ENCODE peak calls at places on chromosomes 13 and 19, in four cellular contexts. C, J, Y and D are unnamed samples.

GRCh38 chr13:112718318-112718717 is 28.5 kb downstream of the ATP11A start:
- DNase-seq in J (no peak), C (no peak), Y (no peak), D (no peak)

GRCh38 chr13:50713849-50714248 is 129.6 kb downstream of the DLEU7 start:
- DNase-seq in C (no peak), Y (peak), J (peak), D (no peak)

GRCh38 chr19:3338541-3339181 is 27.7 kb upstream of the NFIC start:
- DNase-seq in Y (peak), J (no peak), C (no peak), D (peak)

GRCh38 chr19:42201489-42202289 is 15.8 kb downstream of the DEDD2 start:
- DNase-seq in C (no peak), J (no peak), Y (no peak), D (peak)

GRCh38 chr19:13195678-13196077 is 45.5 kb downstream of the IER2 start:
- DNase-seq in Y (peak), J (no peak), C (peak), D (peak)

GRCh38 chr19:7505288-7505681 is 10.6 kb upstream of the ZNF358 start:
- DNase-seq in J (no peak), Y (no peak), C (no peak), D (no peak)

GRCh38 chr13:110126391-110126961 is 180.5 kb downstream of the COL4A1 start:
- DNase-seq in C (no peak), J (peak), Y (no peak), D (no peak)

GRCh38 chr13:113742000-113742441 is 17.0 kb upstream of the TMEM255B start:
- DNase-seq in J (peak), C (no peak), Y (peak), D (no peak)

GRCh38 chr19:41547569-41547968 is 28.4 kb upstream of the CEACAM21 start:
- DNase-seq in C (no peak), Y (no peak), J (no peak), D (no peak)

GRCh38 chr19:47026889-47027288 is 7.3 kb downstream of the NPAS1 start:
- DNase-seq in C (no peak), Y (no peak), J (no peak), D (no peak)

GRCh38 chr13:107576430-107576829 is 638.9 kb downstream of the LIG4 start:
- DNase-seq in J (no peak), Y (no peak), C (no peak), D (no peak)

GRCh38 chr13:106555631-106556328 is 12.2 kb downstream of the ARGLU1 start:
- DNase-seq in J (peak), Y (no peak), C (no peak), D (no peak)

GRCh38 chr19:45340232-45340898 is at the start of gene KLC3:
- DNase-seq in J (no peak), C (no peak), Y (peak), D (no peak)

GRCh38 chr19:45852145-45852750 is 10.7 kb downstream of the SYMPK start:
- DNase-seq in J (peak), Y (no peak), C (no peak), D (no peak)

GRCh38 chr19:46605356-46605821 is 4.3 kb downstream of the CALM3 start:
- DNase-seq in C (no peak), J (no peak), Y (no peak), D (peak)

GRCh38 chr13:105956891-105957290 is 578.6 kb downstream of the EFNB2 start:
- DNase-seq in J (no peak), C (no peak), Y (no peak), D (no peak)

GRCh38 chr13:93948523-93948922 is 531.0 kb downstream of the DCT start:
- DNase-seq in C (no peak), Y (no peak), J (no peak), D (no peak)

GRCh38 chr13:26839682-26840081 is 79.1 kb upstream of the GPR12 start:
- DNase-seq in C (no peak), J (no peak), Y (no peak), D (no peak)

GRCh38 chr19:49417090-49417489 is 6.2 kb downstream of the PTH2 start:
- DNase-seq in C (no peak), Y (no peak), J (no peak), D (no peak)

GRCh38 chr19:7862413-7862951 is 11.7 kb downstream of the PRR36 start:
- DNase-seq in C (peak), Y (peak), J (no peak), D (peak)

GRCh38 chr13:112128052-112128610 is 61.2 kb downstream of the SOX1 start:
- DNase-seq in C (no peak), Y (no peak), J (no peak), D (no peak)

GRCh38 chr13:30581582-30581981 is 36.1 kb upstream of the USPL1 start:
- DNase-seq in Y (no peak), J (peak), C (no peak), D (no peak)

GRCh38 chr19:35757231-35757748 is 461 bp upstream of the HSPB6 start:
- DNase-seq in J (peak), C (no peak), Y (no peak), D (peak)

GRCh38 chr13:93771229-93771628 is 544.6 kb downstream of the GPC6 start:
- DNase-seq in C (no peak), Y (no peak), J (no peak), D (no peak)

GRCh38 chr13:26722321-26722720 is 38.3 kb downstream of the GPR12 start:
- DNase-seq in Y (no peak), J (no peak), C (no peak), D (no peak)

GRCh38 chr13:33015275-33015674 is 948 bp upstream of the KL start:
- DNase-seq in C (no peak), J (no peak), Y (no peak), D (no peak)

GRCh38 chr13:26344980-26345379 is 91.1 kb downstream of the CDK8 start:
- DNase-seq in Y (no peak), C (no peak), J (peak), D (no peak)

GRCh38 chr13:52195052-52195837 is 35.8 kb upstream of the NEK3 start:
- DNase-seq in Y (peak), C (no peak), J (peak), D (peak)

GRCh38 chr19:18674616-18675015 is 8.9 kb upstream of the CRTC1 start:
- DNase-seq in J (no peak), Y (no peak), C (no peak), D (no peak)

GRCh38 chr19:15191982-15192381 is 8.8 kb downstream of the NOTCH3 start:
- DNase-seq in Y (no peak), C (no peak), J (no peak), D (no peak)

GRCh38 chr19:43914051-43914450 is 21.0 kb downstream of the ZNF45 start:
- DNase-seq in C (no peak), Y (no peak), J (no peak), D (no peak)

GRCh38 chr13:40094056-40094455 is 438.6 kb downstream of the COG6 start:
- DNase-seq in C (no peak), Y (no peak), J (no peak), D (no peak)

GRCh38 chr13:71303144-71303543 is 563.9 kb downstream of the DACH1 start:
- DNase-seq in C (no peak), Y (no peak), J (no peak), D (no peak)